ENCODE peak calls at places on chromosomes 11 and 22, in four cellular contexts. P is mesothelial cell of epicardium, D is hepatocyte, U is OCI-LY7. F is an unnamed sample.

GRCh38 chr11:7088921-7089320 is at the start of gene RBMXL2:
- DNase-seq in P (no peak), D (no peak), U (no peak), F (no peak)

GRCh38 chr11:2930705-2931415 is 1.6 kb upstream of the PHLDA2 start:
- DNase-seq in P (peak), D (peak), U (peak), F (no peak)

GRCh38 chr11:87596176-87596575 is 558.4 kb downstream of the TMEM135 start:
- DNase-seq in P (no peak), D (no peak), U (no peak), F (no peak)

GRCh38 chr22:33328789-33329296 is 270.7 kb upstream of the SYN3 start:
- DNase-seq in P (no peak), D (peak), U (no peak), F (no peak)

GRCh38 chr11:129694538-129694937 is 121.1 kb upstream of the TMEM45B start:
- DNase-seq in P (no peak), D (no peak), U (no peak), F (no peak)

GRCh38 chr11:20670932-20671403 is 1.6 kb downstream of the NELL1 start:
- DNase-seq in P (no peak), D (no peak), U (no peak), F (no peak)

GRCh38 chr11:12284321-12285050 is 92.9 kb upstream of the PARVA start:
- DNase-seq in P (no peak), D (no peak), U (no peak), F (no peak)

GRCh38 chr11:63569570-63569969 is 6.4 kb upstream of the PLAAT2 start:
- DNase-seq in P (no peak), D (no peak), U (no peak), F (no peak)

GRCh38 chr22:37054600-37055365 is 3.2 kb downstream of the KCTD17 start:
- DNase-seq in P (no peak), D (no peak), U (no peak), F (no peak)

GRCh38 chr11:123166095-123166559 is 28.9 kb downstream of the CLMP start:
- DNase-seq in P (no peak), D (peak), U (peak), F (peak)

GRCh38 chr22:41857160-41857859 is 24.4 kb downstream of the SREBF2 start:
- DNase-seq in P (no peak), D (peak), U (peak), F (peak)

GRCh38 chr11:120858740-120859139 is 165.2 kb upstream of the TBCEL start:
- DNase-seq in P (no peak), D (peak), U (no peak), F (no peak)

GRCh38 chr22:46791201-46791731 is 28.8 kb downstream of the TBC1D22A start:
- DNase-seq in P (no peak), D (no peak), U (no peak), F (no peak)

GRCh38 chr22:26550498-26551033 is 38.3 kb upstream of the TFIP11 start:
- DNase-seq in P (no peak), D (no peak), U (no peak), F (no peak)

GRCh38 chr11:9590717-9591116 is 17.2 kb downstream of the WEE1 start:
- DNase-seq in P (no peak), D (no peak), U (no peak), F (no peak)

GRCh38 chr11:47467372-47467771 is 18.4 kb upstream of the RAPSN start:
- DNase-seq in P (no peak), D (no peak), U (no peak), F (no peak)

GRCh38 chr11:37504066-37504611 is 906.1 kb upstream of the RAG2 start:
- DNase-seq in P (no peak), D (peak), U (no peak), F (no peak)

GRCh38 chr11:110415081-110415480 is 14.7 kb upstream of the FDX1 start:
- DNase-seq in P (no peak), D (no peak), U (no peak), F (no peak)

GRCh38 chr22:42717197-42717967 is 3.3 kb downstream of the A4GALT start:
- DNase-seq in P (no peak), D (no peak), U (peak), F (no peak)

GRCh38 chr11:17638311-17638710 is 81.1 kb upstream of the MYOD1 start:
- DNase-seq in P (no peak), D (no peak), U (no peak), F (no peak)

GRCh38 chr11:8016396-8016949 is 29.3 kb downstream of the EIF3F start:
- DNase-seq in P (no peak), D (no peak), U (no peak), F (no peak)

GRCh38 chr11:16846305-16846704 is 107.9 kb downstream of the C11orf58 start:
- DNase-seq in P (no peak), D (peak), U (no peak), F (no peak)

GRCh38 chr11:120330045-120330444 is 4.9 kb downstream of the TLCD5 start:
- DNase-seq in P (no peak), D (no peak), U (no peak), F (no peak)

GRCh38 chr11:73376803-73377629 is 817 bp downstream of the RELT start:
- DNase-seq in P (no peak), D (peak), U (peak), F (peak)

GRCh38 chr11:14891143-14892035 is 642 bp downstream of the CYP2R1 start:
- DNase-seq in P (peak), D (peak), U (peak), F (peak)

GRCh38 chr11:65576867-65577755 is 1.3 kb downstream of the EHBP1L1 start:
- DNase-seq in P (no peak), D (peak), U (peak), F (no peak)

GRCh38 chr11:114219559-114220349 is 76.4 kb upstream of the NNMT start:
- DNase-seq in P (no peak), D (peak), U (no peak), F (no peak)

DNA sequence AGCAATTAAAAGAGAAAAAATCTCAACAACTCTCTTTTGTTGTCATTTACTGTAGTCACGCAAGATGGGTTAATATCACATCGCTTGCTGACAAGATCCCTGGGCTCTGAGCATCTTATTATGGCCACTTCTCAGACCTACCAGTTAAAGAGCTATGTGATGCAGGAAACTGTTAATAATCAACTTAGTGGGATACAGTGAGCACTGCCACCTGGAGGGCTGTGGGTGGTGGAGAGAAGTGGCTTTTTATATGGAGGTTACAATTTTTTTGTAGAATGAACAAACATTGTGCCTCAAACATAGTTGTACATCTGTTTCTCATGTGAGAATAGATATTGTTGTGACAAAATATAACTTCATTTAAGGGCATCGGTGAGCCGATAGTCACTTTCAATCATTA is 181.0 kb downstream of the TENM4 start:
- DNase-seq in P (no peak), D (no peak), U (no peak), F (no peak)
- TF ChIP-seq CTCF in P (no peak), D (peak), U (no peak), F (peak)

GRCh38 chr11:135075740-135076139 is 663.7 kb upstream of the B3GAT1 start:
- DNase-seq in P (no peak), D (peak), U (peak), F (peak)
- TF ChIP-seq CTCF in P (peak), D (peak), U (peak), F (peak)

GRCh38 chr11:62122076-62122475 is 1.7 kb upstream of the INCENP start:
- DNase-seq in P (no peak), D (no peak), U (peak), F (no peak)
- TF ChIP-seq CTCF in P (no peak), D (peak), U (peak), F (peak)

DNA sequence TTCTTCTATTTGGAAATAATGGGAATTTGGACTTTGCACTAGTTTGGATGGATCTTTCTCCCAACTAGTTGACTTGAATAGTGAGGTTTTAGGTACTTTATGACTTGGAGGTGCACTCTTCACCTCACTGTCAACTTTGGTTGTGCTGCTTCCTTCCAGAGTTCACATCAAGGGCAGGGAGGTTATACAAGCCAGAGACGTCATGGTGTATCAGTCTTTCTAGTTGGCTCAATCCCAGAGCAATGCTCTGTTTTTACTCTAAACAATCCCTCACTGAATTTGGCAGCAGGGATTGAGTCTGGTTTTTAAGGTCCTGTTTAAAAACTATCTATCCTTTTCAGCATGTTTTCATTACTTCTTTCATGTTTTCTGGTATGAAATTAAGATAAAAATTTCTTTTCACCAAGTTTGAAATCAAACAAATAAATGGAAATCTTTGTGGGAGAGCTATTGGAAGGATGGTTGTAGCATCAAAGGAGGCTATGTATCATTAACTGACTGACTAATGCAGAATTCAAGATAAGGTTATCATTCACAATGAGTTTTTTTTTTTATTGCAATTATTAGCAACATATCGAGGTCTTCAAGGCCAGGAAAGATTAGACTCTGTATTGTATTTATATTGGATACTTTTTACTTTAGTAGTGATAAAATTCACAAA is 28.0 kb upstream of the ZBED5 start:
- DNase-seq in P (no peak), D (peak), U (no peak), F (no peak)
- TF ChIP-seq CTCF in P (no peak), D (no peak), U (no peak), F (no peak)

GRCh38 chr11:117627259-117627658 is 169.8 kb downstream of the DSCAML1 start:
- DNase-seq in P (no peak), D (no peak), U (no peak), F (no peak)
- TF ChIP-seq CTCF in P (no peak), D (no peak), U (no peak), F (no peak)

DNA sequence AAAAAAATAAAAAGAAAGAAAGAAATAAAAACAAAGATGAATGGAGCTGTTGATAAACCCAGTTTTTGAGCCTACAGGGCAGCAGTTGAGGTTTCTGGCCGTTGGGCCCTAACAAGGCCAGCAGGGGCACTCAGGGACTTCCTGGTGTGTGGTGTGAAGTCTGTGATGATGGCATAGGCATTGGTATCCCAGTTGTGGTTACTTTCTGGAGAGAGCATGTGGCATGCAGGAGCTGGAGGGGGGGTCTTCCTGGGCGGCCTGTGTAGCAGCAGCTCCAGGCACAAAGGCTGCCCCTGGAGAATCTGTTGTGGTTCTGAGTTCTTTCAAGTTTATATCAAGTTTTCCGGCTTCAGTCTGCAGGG is 2.0 kb upstream of the TXNRD2 start:
- DNase-seq in P (no peak), D (no peak), U (peak), F (no peak)
- TF ChIP-seq CTCF in P (no peak), D (no peak), U (no peak), F (no peak)

GRCh38 chr11:788009-788640 is 1.8 kb downstream of the CEND1 start:
- DNase-seq in P (no peak), D (no peak), U (peak), F (no peak)
- TF ChIP-seq CTCF in P (no peak), D (no peak), U (peak), F (peak)

DNA sequence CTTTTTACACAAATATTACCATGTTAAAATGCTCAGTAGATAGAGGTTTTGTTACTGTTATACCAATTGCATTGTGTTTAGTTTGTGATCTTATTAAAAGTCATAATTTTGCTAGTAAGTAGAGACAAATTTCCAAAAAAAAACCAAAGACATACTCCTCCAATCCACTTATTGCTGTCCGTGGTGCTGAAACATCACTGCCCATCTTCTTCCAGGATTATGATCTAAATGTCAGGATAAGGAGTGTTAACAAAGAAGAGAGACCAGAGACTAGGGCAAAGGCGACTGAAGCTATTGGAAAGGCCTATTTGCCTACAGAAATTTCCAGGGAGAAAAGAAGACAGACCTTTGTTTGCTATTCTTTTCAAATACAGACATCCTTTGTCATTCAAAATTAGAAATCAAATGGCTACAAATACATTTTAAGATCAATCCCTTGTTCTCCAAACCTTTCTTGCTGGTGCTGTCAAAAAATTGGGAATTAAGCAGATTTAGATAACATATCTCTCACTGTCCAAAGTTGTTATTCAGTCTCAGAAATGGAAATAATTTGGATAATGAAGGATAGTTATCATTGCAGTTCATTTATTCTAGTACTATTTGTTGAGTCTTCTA is 199.7 kb downstream of the C11orf91 start:
- DNase-seq in P (no peak), D (peak), U (no peak), F (peak)
- TF ChIP-seq CTCF in P (no peak), D (no peak), U (no peak), F (no peak)

DNA sequence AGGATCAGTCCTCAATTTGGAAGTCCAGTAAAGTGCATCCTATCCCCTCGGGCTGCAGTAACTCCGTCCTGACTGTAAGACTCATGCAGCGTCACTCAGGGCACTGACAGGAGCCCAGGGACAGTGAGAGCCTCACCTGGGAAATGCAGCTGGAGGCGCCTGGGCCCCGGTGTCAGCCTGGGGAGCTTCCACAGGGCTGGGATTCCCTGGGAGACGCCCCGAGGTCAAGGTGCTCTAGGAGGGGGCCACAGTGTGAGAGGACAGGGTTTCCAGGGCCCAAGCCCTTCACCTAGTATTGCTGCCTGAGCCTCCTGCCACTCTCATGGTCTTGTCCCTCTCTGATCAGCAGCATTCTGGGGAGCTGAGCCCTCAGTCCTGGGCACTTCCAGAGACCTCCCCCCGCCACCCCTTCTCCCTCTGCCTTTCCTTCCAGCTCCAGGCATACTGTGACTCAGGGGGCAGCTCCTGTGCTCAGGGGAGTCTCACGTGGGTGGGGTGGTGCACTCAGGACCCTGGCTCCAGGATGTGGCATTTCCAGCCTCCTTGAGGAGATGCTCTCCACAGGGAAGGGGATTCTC is 99.1 kb upstream of the IGLL5 start:
- DNase-seq in P (no peak), D (no peak), U (no peak), F (no peak)
- TF ChIP-seq CTCF in P (no peak), D (no peak), U (peak), F (no peak)